ENCODE peak calls at places on chromosome 11, in nine cellular contexts. X, P, A, O, F, Z, V, I and Q are unnamed samples.

GRCh38 chr11:16043617-16044016 is 312.7 kb downstream of the SOX6 start:
- DNase-seq in X (no peak), P (peak; percentile 32), A (no peak), O (no peak), F (no peak), Z (no peak), V (no peak), I (no peak), Q (no peak)

GRCh38 chr11:15941206-15941770 is 415.1 kb downstream of the SOX6 start:
- DNase-seq in X (no peak), P (peak; percentile 30), A (peak; percentile 43), O (peak; percentile 74), F (no peak), Z (no peak), V (peak; percentile 14), I (peak; percentile 30), Q (peak; percentile 46)

GRCh38 chr11:111386611-111387150 is 7.6 kb upstream of the POU2AF1 start:
- DNase-seq in X (no peak), P (no peak), A (no peak), O (no peak), F (no peak), Z (no peak), V (no peak), I (no peak), Q (no peak)

GRCh38 chr11:47950396-47950795 is 30.0 kb upstream of the PTPRJ start:
- DNase-seq in X (no peak), P (no peak), A (no peak), O (no peak), F (no peak), Z (no peak), V (no peak), I (no peak), Q (peak; percentile 84)

GRCh38 chr11:123587044-123587443 is 67.4 kb downstream of the SCN3B start:
- DNase-seq in X (no peak), P (no peak), A (peak; percentile 18), O (peak; percentile 7), F (no peak), Z (no peak), V (no peak), I (no peak), Q (no peak)

GRCh38 chr11:111454561-111455192 is 57.5 kb downstream of the BTG4 start:
- DNase-seq in X (no peak), P (no peak), A (peak; percentile 69), O (peak; percentile 70), F (peak; percentile 48), Z (no peak), V (no peak), I (no peak), Q (peak; percentile 78)

GRCh38 chr11:106369224-106369623 is 291.8 kb downstream of the AASDHPPT start:
- DNase-seq in X (no peak), P (no peak), A (no peak), O (peak; percentile 9), F (no peak), Z (no peak), V (no peak), I (no peak), Q (peak; percentile 24)

GRCh38 chr11:96102664-96103068 is 178.8 kb upstream of the MTMR2 start:
- DNase-seq in X (no peak), P (no peak), A (peak; percentile 89), O (peak; percentile 45), F (peak; percentile 45), Z (peak; percentile 28), V (peak; percentile 47), I (no peak), Q (peak; percentile 72)

GRCh38 chr11:108872781-108873291 is 208.0 kb downstream of the DDX10 start:
- DNase-seq in X (no peak), P (no peak), A (no peak), O (peak; percentile 41), F (no peak), Z (no peak), V (no peak), I (no peak), Q (peak; percentile 44)

GRCh38 chr11:113043704-113044103 is 82.5 kb downstream of the NCAM1 start:
- DNase-seq in X (no peak), P (no peak), A (no peak), O (no peak), F (no peak), Z (no peak), V (no peak), I (no peak), Q (no peak)

GRCh38 chr11:17939542-17939941 is 73.3 kb downstream of the SERGEF start:
- DNase-seq in X (no peak), P (no peak), A (no peak), O (no peak), F (no peak), Z (no peak), V (no peak), I (no peak), Q (no peak)

GRCh38 chr11:47714554-47715081 is 551 bp downstream of the AGBL2 start:
- DNase-seq in X (peak; percentile 29), P (no peak), A (peak; percentile 28), O (peak; percentile 33), F (peak; percentile 32), Z (no peak), V (no peak), I (no peak), Q (peak; percentile 11)

GRCh38 chr11:59199546-59200420 is 12.9 kb downstream of the MPEG1 start:
- DNase-seq in X (no peak), P (no peak), A (no peak), O (no peak), F (no peak), Z (no peak), V (no peak), I (no peak), Q (no peak)

GRCh38 chr11:39741066-39741465 is 1718.4 kb downstream of the LRRC4C start:
- DNase-seq in X (no peak), P (no peak), A (no peak), O (no peak), F (no peak), Z (no peak), V (no peak), I (no peak), Q (no peak)

DNA sequence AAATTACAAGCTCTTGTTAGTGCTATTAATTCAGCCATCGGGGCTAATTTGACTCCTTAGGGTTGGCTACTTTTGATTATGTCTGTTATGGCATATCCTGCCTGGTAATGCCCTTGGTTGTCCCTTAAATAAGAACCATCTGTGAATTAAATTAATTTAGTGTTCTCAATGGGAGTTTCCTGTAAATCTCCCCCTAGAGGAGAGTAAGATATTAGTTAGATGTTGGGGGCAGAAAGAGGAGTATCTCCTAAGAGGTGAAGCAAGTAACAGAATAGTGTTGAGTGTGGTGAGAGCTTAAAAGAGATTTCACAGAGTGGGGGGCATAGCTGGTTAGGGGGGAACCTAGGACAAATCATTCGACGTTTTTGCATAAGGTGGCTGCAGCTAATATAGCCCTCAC is 1126.9 kb downstream of the JRKL start:
- DNase-seq in X (no peak), P (no peak), A (no peak), O (no peak), F (no peak), Z (no peak), V (no peak), I (no peak), Q (no peak)
- TF ChIP-seq CTCF in X (no peak), P (no peak), A (no peak), O (no peak), F (no peak), Z (no peak), V (no peak), I (no peak), Q (peak; percentile 27)

DNA sequence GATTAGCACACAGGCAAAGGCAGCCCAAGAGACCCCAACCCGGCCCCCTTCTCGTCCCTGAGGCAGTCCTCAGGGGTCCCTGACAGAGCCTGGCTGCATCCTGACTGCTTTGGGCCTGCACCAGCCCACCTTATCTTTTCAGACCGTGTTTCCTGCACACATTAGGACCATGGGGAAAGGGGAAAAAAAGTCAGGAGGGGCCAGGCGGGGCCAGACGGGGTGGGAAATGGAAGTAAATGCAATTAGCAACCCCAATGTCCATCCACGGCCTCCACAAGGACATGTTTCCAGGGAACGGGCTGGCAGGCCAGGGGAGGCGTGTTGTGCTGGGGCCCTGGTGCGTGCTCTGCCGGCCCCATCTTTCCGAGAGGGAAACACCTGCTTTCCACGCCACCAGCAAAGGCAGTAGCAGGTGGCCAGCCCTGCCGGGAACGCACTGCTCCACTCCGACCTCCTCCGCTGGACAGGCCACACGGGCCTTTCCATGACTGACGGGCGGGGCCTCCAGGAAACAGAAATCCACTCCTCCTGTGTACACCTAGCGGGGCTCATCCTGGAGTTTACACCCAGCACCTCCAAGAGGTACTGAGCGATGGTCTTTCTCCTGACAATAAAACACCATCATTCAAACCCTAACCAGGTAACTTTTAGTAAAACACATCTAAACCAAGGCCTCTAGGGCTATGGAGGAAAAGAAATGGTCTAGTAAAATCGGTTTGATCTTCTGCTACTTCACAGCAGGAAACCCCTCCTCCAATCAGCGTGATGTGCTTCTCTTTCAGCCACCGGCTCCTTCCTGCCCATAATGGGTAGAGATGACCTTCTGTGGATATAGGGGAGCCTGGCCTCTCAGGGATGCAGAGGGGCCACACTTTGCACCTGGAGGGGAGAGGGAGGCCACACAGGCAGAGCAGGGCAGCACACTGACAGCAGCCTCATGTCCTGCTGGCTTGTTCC is 7.2 kb downstream of the EHD1 start:
- DNase-seq in X (no peak), P (no peak), A (no peak), O (no peak), F (no peak), Z (no peak), V (no peak), I (no peak), Q (no peak)
- H3K4me3 ChIP-seq in X (no peak overlapping the region), P (peak overlapping the region; percentile 31), A (no peak overlapping the region), O (no peak overlapping the region), F (no peak overlapping the region), Z (no peak overlapping the region), V (no peak overlapping the region), I (no peak overlapping the region), Q (no peak overlapping the region)

DNA sequence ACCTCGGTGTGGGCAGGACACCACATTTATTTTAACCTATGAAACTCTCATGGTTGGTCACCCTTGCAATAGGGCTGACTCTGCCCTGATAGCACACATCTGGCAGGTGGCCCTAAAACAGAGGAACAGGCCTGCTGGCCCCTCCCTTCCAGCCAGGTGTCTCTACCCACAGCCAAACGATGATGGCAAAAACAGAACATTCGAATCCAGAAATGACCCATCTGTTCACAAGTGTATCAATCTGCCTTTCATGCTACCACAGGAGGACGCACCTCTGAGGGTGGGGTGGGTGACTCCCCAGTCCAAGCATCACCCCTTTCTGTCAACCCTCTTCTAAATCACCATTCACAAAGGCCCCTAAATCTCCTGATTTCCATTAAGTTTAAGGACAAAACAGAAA is 118.1 kb downstream of the ETS1 start:
- DNase-seq in X (no peak), P (no peak), A (no peak), O (no peak), F (no peak), Z (no peak), V (no peak), I (no peak), Q (no peak)
- TF ChIP-seq CTCF in X (no peak), P (no peak), A (no peak), O (no peak), F (no peak), Z (no peak), V (no peak), I (no peak), Q (no peak)

DNA sequence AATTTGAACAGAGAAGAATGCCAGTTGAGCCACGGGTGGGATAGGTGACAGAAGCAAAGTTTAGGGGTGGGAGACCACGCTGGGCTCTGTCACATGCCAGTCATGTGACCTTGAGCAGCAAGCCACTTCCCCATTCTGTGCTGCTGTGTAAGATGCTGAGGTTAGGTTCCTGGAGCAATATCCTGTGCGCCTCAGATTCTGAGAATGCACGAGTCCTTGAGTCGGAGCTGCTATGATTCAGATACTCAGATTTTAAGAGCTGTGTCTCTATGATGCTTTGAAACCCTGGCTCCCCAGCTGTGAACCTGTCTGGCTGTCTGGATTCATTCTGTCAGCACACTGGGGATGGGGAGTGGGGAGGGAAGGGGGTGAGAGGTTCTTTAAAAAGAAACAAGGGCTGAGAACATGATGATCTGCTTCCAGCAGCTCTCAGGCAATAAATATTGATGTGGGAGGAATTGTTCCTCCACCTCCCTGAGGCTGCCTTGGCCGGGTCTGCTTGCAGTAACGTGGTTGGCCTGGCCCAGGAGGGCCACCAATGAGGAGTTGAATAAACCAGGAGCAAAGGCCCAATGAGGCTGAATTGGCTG is 24.0 kb downstream of the SLCO2B1 start:
- DNase-seq in X (no peak), P (no peak), A (peak; percentile 43), O (peak; percentile 38), F (peak; percentile 11), Z (peak; percentile 4), V (no peak), I (no peak), Q (peak; percentile 53)
- H3K4me3 ChIP-seq in X (no peak overlapping the region), P (no peak overlapping the region), A (no peak overlapping the region), O (no peak overlapping the region), F (no peak overlapping the region), Z (no peak overlapping the region), V (no peak overlapping the region), I (no peak overlapping the region), Q (no peak overlapping the region)